ENCODE peak calls at places on chromosomes 1 and 21, in eight cellular contexts. One of them, this sample, is unnamed.

GRCh38 chr1:226510453-226510852 is 38.1 kb upstream of the STUM start:
- DNase-seq in MM.1S: no peak
- DNase-seq in ELR: no peak
- DNase-seq in myocyte: no peak
- DNase-seq in B cell: no peak
- DNase-seq in activated T-cell treated with anti-CD3 and anti-CD28 coated beads, Interleukin-2, amount 50 U/mL, for 1 hour: no peak
- DNase-seq in brain microvascular endothelial cell: no peak
- DNase-seq in AG04450: no peak
- DNase-seq in this sample: no peak

GRCh38 chr1:230915079-230915478 is 46.8 kb upstream of the C1orf198 start:
- DNase-seq in brain microvascular endothelial cell: no peak
- DNase-seq in activated T-cell treated with anti-CD3 and anti-CD28 coated beads, Interleukin-2, amount 50 U/mL, for 1 hour: no peak
- DNase-seq in B cell: no peak
- DNase-seq in AG04450: no peak
- DNase-seq in MM.1S: no peak
- DNase-seq in ELR: no peak
- DNase-seq in myocyte: peak; percentile 22
- DNase-seq in this sample: no peak

GRCh38 chr1:168913711-168914463 is 184.9 kb upstream of the DPT start:
- DNase-seq in MM.1S: no peak
- DNase-seq in activated T-cell treated with anti-CD3 and anti-CD28 coated beads, Interleukin-2, amount 50 U/mL, for 1 hour: no peak
- DNase-seq in ELR: no peak
- DNase-seq in myocyte: no peak
- DNase-seq in B cell: no peak
- DNase-seq in AG04450: no peak
- DNase-seq in brain microvascular endothelial cell: no peak
- DNase-seq in this sample: no peak

GRCh38 chr1:228144213-228145049 is 4.4 kb downstream of the GUK1 start:
- DNase-seq in myocyte: no peak
- DNase-seq in ELR: no peak
- DNase-seq in AG04450: no peak
- DNase-seq in B cell: peak; percentile 6
- DNase-seq in MM.1S: no peak
- DNase-seq in brain microvascular endothelial cell: no peak
- DNase-seq in activated T-cell treated with anti-CD3 and anti-CD28 coated beads, Interleukin-2, amount 50 U/mL, for 1 hour: peak; percentile 18
- DNase-seq in this sample: no peak

GRCh38 chr1:156319664-156320063 is 18.4 kb downstream of the CCT3 start:
- DNase-seq in AG04450: no peak
- DNase-seq in activated T-cell treated with anti-CD3 and anti-CD28 coated beads, Interleukin-2, amount 50 U/mL, for 1 hour: no peak
- DNase-seq in brain microvascular endothelial cell: peak; percentile 29
- DNase-seq in MM.1S: peak; percentile 40
- DNase-seq in myocyte: peak; percentile 45
- DNase-seq in ELR: peak; percentile 65
- DNase-seq in B cell: peak; percentile 34
- DNase-seq in this sample: peak; percentile 36

GRCh38 chr1:226738995-226739695 is at the start of gene ITPKB:
- DNase-seq in brain microvascular endothelial cell: peak; percentile 24
- DNase-seq in ELR: peak; percentile 60
- DNase-seq in MM.1S: peak; percentile 86
- DNase-seq in myocyte: peak; percentile 12
- DNase-seq in activated T-cell treated with anti-CD3 and anti-CD28 coated beads, Interleukin-2, amount 50 U/mL, for 1 hour: peak; percentile 72
- DNase-seq in AG04450: peak; percentile 38
- DNase-seq in B cell: peak; percentile 72
- DNase-seq in this sample: peak; percentile 80

GRCh38 chr21:45152265-45152746 is 77.9 kb downstream of the ADARB1 start:
- DNase-seq in brain microvascular endothelial cell: peak; percentile 61
- DNase-seq in B cell: peak; percentile 79
- DNase-seq in activated T-cell treated with anti-CD3 and anti-CD28 coated beads, Interleukin-2, amount 50 U/mL, for 1 hour: peak; percentile 68
- DNase-seq in ELR: no peak
- DNase-seq in AG04450: no peak
- DNase-seq in myocyte: peak; percentile 90
- DNase-seq in MM.1S: no peak
- DNase-seq in this sample: peak; percentile 26

GRCh38 chr1:36352141-36352909 is 28.9 kb upstream of the EVA1B start:
- DNase-seq in MM.1S: no peak
- DNase-seq in AG04450: no peak
- DNase-seq in activated T-cell treated with anti-CD3 and anti-CD28 coated beads, Interleukin-2, amount 50 U/mL, for 1 hour: no peak
- DNase-seq in ELR: peak; percentile 77
- DNase-seq in brain microvascular endothelial cell: no peak
- DNase-seq in myocyte: peak; percentile 17
- DNase-seq in B cell: no peak
- DNase-seq in this sample: peak; percentile 15

GRCh38 chr1:36562181-36562685 is 79.5 kb upstream of the CSF3R start:
- DNase-seq in B cell: no peak
- DNase-seq in activated T-cell treated with anti-CD3 and anti-CD28 coated beads, Interleukin-2, amount 50 U/mL, for 1 hour: no peak
- DNase-seq in brain microvascular endothelial cell: no peak
- DNase-seq in myocyte: peak; percentile 51
- DNase-seq in MM.1S: no peak
- DNase-seq in ELR: no peak
- DNase-seq in AG04450: no peak
- DNase-seq in this sample: no peak

GRCh38 chr1:176691251-176692228 is 228.6 kb downstream of the PAPPA2 start:
- DNase-seq in ELR: peak; percentile 67
- DNase-seq in myocyte: peak; percentile 86
- DNase-seq in AG04450: peak; percentile 6
- DNase-seq in brain microvascular endothelial cell: peak; percentile 9
- DNase-seq in activated T-cell treated with anti-CD3 and anti-CD28 coated beads, Interleukin-2, amount 50 U/mL, for 1 hour: no peak
- DNase-seq in MM.1S: peak; percentile 97
- DNase-seq in B cell: peak; percentile 22
- DNase-seq in this sample: peak; percentile 55

GRCh38 chr1:176462671-176463225 is at the start of gene PAPPA2:
- DNase-seq in ELR: no peak
- DNase-seq in B cell: no peak
- DNase-seq in myocyte: no peak
- DNase-seq in brain microvascular endothelial cell: no peak
- DNase-seq in MM.1S: no peak
- DNase-seq in activated T-cell treated with anti-CD3 and anti-CD28 coated beads, Interleukin-2, amount 50 U/mL, for 1 hour: no peak
- DNase-seq in AG04450: no peak
- DNase-seq in this sample: no peak

GRCh38 chr1:209485167-209485566 is 98.3 kb upstream of the CAMK1G start:
- DNase-seq in B cell: no peak
- DNase-seq in MM.1S: no peak
- DNase-seq in brain microvascular endothelial cell: peak; percentile 46
- DNase-seq in ELR: peak; percentile 39
- DNase-seq in AG04450: no peak
- DNase-seq in myocyte: peak; percentile 77
- DNase-seq in activated T-cell treated with anti-CD3 and anti-CD28 coated beads, Interleukin-2, amount 50 U/mL, for 1 hour: no peak
- DNase-seq in this sample: peak; percentile 50

GRCh38 chr1:168709407-168709891 is 19.6 kb downstream of the DPT start:
- DNase-seq in activated T-cell treated with anti-CD3 and anti-CD28 coated beads, Interleukin-2, amount 50 U/mL, for 1 hour: no peak
- DNase-seq in brain microvascular endothelial cell: peak; percentile 31
- DNase-seq in ELR: peak; percentile 65
- DNase-seq in MM.1S: no peak
- DNase-seq in B cell: no peak
- DNase-seq in AG04450: no peak
- DNase-seq in myocyte: no peak
- DNase-seq in this sample: peak; percentile 95

GRCh38 chr21:41945982-41946381 is 7.8 kb downstream of the C2CD2 start:
- DNase-seq in B cell: no peak
- DNase-seq in myocyte: no peak
- DNase-seq in ELR: no peak
- DNase-seq in brain microvascular endothelial cell: no peak
- DNase-seq in AG04450: no peak
- DNase-seq in MM.1S: no peak
- DNase-seq in activated T-cell treated with anti-CD3 and anti-CD28 coated beads, Interleukin-2, amount 50 U/mL, for 1 hour: no peak
- DNase-seq in this sample: no peak

GRCh38 chr1:176905648-176906047 is 258.9 kb downstream of the ASTN1 start:
- DNase-seq in myocyte: peak; percentile 28
- DNase-seq in MM.1S: peak; percentile 18
- DNase-seq in activated T-cell treated with anti-CD3 and anti-CD28 coated beads, Interleukin-2, amount 50 U/mL, for 1 hour: no peak
- DNase-seq in brain microvascular endothelial cell: no peak
- DNase-seq in ELR: no peak
- DNase-seq in AG04450: no peak
- DNase-seq in B cell: no peak
- DNase-seq in this sample: no peak

GRCh38 chr1:20150969-20151368 is 11.8 kb downstream of the PLA2G2F start:
- DNase-seq in B cell: no peak
- DNase-seq in ELR: no peak
- DNase-seq in myocyte: no peak
- DNase-seq in AG04450: no peak
- DNase-seq in activated T-cell treated with anti-CD3 and anti-CD28 coated beads, Interleukin-2, amount 50 U/mL, for 1 hour: no peak
- DNase-seq in MM.1S: no peak
- DNase-seq in brain microvascular endothelial cell: no peak
- DNase-seq in this sample: no peak

GRCh38 chr1:228226956-228227791 is 19.3 kb downstream of the OBSCN start:
- DNase-seq in MM.1S: no peak
- DNase-seq in myocyte: no peak
- DNase-seq in AG04450: no peak
- DNase-seq in brain microvascular endothelial cell: peak; percentile 20
- DNase-seq in B cell: no peak
- DNase-seq in ELR: peak; percentile 67
- DNase-seq in activated T-cell treated with anti-CD3 and anti-CD28 coated beads, Interleukin-2, amount 50 U/mL, for 1 hour: no peak
- DNase-seq in this sample: no peak

GRCh38 chr21:46096997-46097825 is 701 bp upstream of the COL6A2 start:
- DNase-seq in activated T-cell treated with anti-CD3 and anti-CD28 coated beads, Interleukin-2, amount 50 U/mL, for 1 hour: peak; percentile 17
- DNase-seq in MM.1S: no peak
- DNase-seq in ELR: no peak
- DNase-seq in B cell: no peak
- DNase-seq in brain microvascular endothelial cell: no peak
- DNase-seq in AG04450: no peak
- DNase-seq in myocyte: no peak
- DNase-seq in this sample: no peak

GRCh38 chr21:36859744-36860501 is 106.5 kb downstream of the HLCS start:
- DNase-seq in ELR: peak; percentile 84
- DNase-seq in myocyte: peak; percentile 40
- DNase-seq in MM.1S: peak; percentile 33
- DNase-seq in brain microvascular endothelial cell: peak; percentile 49
- DNase-seq in activated T-cell treated with anti-CD3 and anti-CD28 coated beads, Interleukin-2, amount 50 U/mL, for 1 hour: no peak
- DNase-seq in B cell: peak; percentile 41
- DNase-seq in AG04450: no peak
- DNase-seq in this sample: peak; percentile 33

GRCh38 chr1:11617314-11617713 is 36.9 kb downstream of the FBXO2 start:
- DNase-seq in activated T-cell treated with anti-CD3 and anti-CD28 coated beads, Interleukin-2, amount 50 U/mL, for 1 hour: no peak
- DNase-seq in AG04450: no peak
- DNase-seq in B cell: no peak
- DNase-seq in ELR: no peak
- DNase-seq in brain microvascular endothelial cell: no peak
- DNase-seq in myocyte: no peak
- DNase-seq in MM.1S: no peak
- DNase-seq in this sample: no peak

GRCh38 chr1:154749078-154749760 is 120.9 kb downstream of the KCNN3 start:
- DNase-seq in brain microvascular endothelial cell: peak; percentile 65
- DNase-seq in AG04450: no peak
- DNase-seq in B cell: no peak
- DNase-seq in MM.1S: peak; percentile 45
- DNase-seq in myocyte: peak; percentile 85
- DNase-seq in activated T-cell treated with anti-CD3 and anti-CD28 coated beads, Interleukin-2, amount 50 U/mL, for 1 hour: no peak
- DNase-seq in ELR: peak; percentile 48
- DNase-seq in this sample: peak; percentile 36

GRCh38 chr1:160954158-160955104 is at the start of gene ITLN2:
- DNase-seq in activated T-cell treated with anti-CD3 and anti-CD28 coated beads, Interleukin-2, amount 50 U/mL, for 1 hour: peak; percentile 38
- DNase-seq in AG04450: no peak
- DNase-seq in MM.1S: peak; percentile 78
- DNase-seq in myocyte: peak; percentile 58
- DNase-seq in B cell: peak; percentile 57
- DNase-seq in brain microvascular endothelial cell: no peak
- DNase-seq in ELR: peak; percentile 54
- DNase-seq in this sample: peak; percentile 6

GRCh38 chr1:180131510-180131909 is 23.2 kb upstream of the QSOX1 start:
- DNase-seq in AG04450: peak; percentile 93
- DNase-seq in myocyte: no peak
- DNase-seq in ELR: peak; percentile 89
- DNase-seq in brain microvascular endothelial cell: peak; percentile 95
- DNase-seq in B cell: no peak
- DNase-seq in activated T-cell treated with anti-CD3 and anti-CD28 coated beads, Interleukin-2, amount 50 U/mL, for 1 hour: no peak
- DNase-seq in MM.1S: no peak
- DNase-seq in this sample: peak; percentile 80

This sample was measured in astrocyte of the spinal cord.